ENCODE peak calls at places on chromosome 14, in six cellular contexts. X, S, E, I, J and A are unnamed samples.

GRCh38 chr14:75647650-75648049 is 13.0 kb downstream of the ERG28 start:
- DNase-seq in J (no peak), S (peak; percentile 24), X (no peak), I (no peak), E (no peak), A (peak; percentile 2)

GRCh38 chr14:99325591-99325990 is 53.6 kb upstream of the BCL11B start:
- DNase-seq in E (no peak), X (no peak), I (no peak), S (no peak), J (no peak), A (no peak)

GRCh38 chr14:78836777-78837176 is 666.6 kb downstream of the NRXN3 start:
- DNase-seq in J (peak; percentile 45), S (peak; percentile 48), X (peak; percentile 60), E (no peak), I (no peak), A (peak; percentile 23)

GRCh38 chr14:22819191-22819988 is 4.2 kb upstream of the SLC7A7 start:
- DNase-seq in J (peak; percentile 57), E (no peak), X (peak; percentile 24), S (peak; percentile 50), I (peak; percentile 55), A (no peak)

GRCh38 chr14:92610849-92611271 is 97.3 kb downstream of the RIN3 start:
- DNase-seq in S (no peak), X (no peak), J (no peak), I (no peak), E (no peak), A (peak; percentile 26)

GRCh38 chr14:69288956-69289705 is 29.2 kb downstream of the GALNT16 start:
- DNase-seq in I (no peak), S (no peak), X (no peak), E (no peak), J (no peak), A (no peak)

GRCh38 chr14:89720741-89721315 is 233.7 kb downstream of the EFCAB11 start:
- DNase-seq in E (peak; percentile 73), I (peak; percentile 23), J (peak; percentile 35), X (no peak), S (no peak), A (no peak)

GRCh38 chr14:60346706-60347105 is 97.7 kb downstream of the PPM1A start:
- DNase-seq in J (no peak), E (no peak), I (no peak), X (no peak), S (no peak), A (no peak)

GRCh38 chr14:104030958-104031357 is 54.5 kb upstream of the ASPG start:
- DNase-seq in I (no peak), S (no peak), X (no peak), J (no peak), E (no peak), A (no peak)

GRCh38 chr14:55245657-55246268 is 25.5 kb upstream of the FBXO34 start:
- DNase-seq in X (peak; percentile 21), S (no peak), E (no peak), I (no peak), J (no peak), A (no peak)

GRCh38 chr14:100222219-100223093 is 16.5 kb upstream of the YY1 start:
- DNase-seq in J (no peak), X (no peak), S (no peak), I (no peak), E (no peak), A (no peak)

GRCh38 chr14:86501611-86502010 is 971.7 kb downstream of the FLRT2 start:
- DNase-seq in X (no peak), I (no peak), E (no peak), J (no peak), S (no peak), A (no peak)

GRCh38 chr14:76191297-76191696 is 39.6 kb downstream of the GPATCH2L start:
- DNase-seq in J (no peak), S (no peak), E (no peak), X (no peak), I (no peak), A (no peak)

GRCh38 chr14:88934231-88934898 is 109.9 kb downstream of the TTC8 start:
- DNase-seq in S (peak; percentile 45), J (no peak), I (no peak), X (no peak), E (no peak), A (no peak)

GRCh38 chr14:68547305-68548193 is 245.3 kb downstream of the ZFP36L1 start:
- DNase-seq in X (peak; percentile 99), E (no peak), I (no peak), J (peak; percentile 41), S (peak; percentile 89), A (peak; percentile 85)

GRCh38 chr14:33515441-33515840 is 435.4 kb downstream of the EGLN3 start:
- DNase-seq in J (no peak), E (no peak), S (peak; percentile 61), I (no peak), X (no peak), A (no peak)

GRCh38 chr14:87066221-87066817 is 926.7 kb downstream of the GALC start:
- DNase-seq in S (no peak), I (no peak), J (no peak), E (no peak), X (peak; percentile 27), A (peak; percentile 1)

GRCh38 chr14:101562659-101563351 is 1.5 kb downstream of the DIO3 start:
- DNase-seq in X (no peak), I (no peak), S (no peak), J (no peak), E (peak; percentile 76), A (no peak)

GRCh38 chr14:99664636-99665273 is 19.3 kb upstream of the CYP46A1 start:
- DNase-seq in X (no peak), S (no peak), E (no peak), I (no peak), J (no peak), A (no peak)

GRCh38 chr14:100345711-100346110 is 22.6 kb downstream of the SLC25A47 start:
- DNase-seq in X (no peak), J (no peak), I (no peak), E (no peak), S (no peak), A (no peak)

GRCh38 chr14:92161521-92161920 is 39.8 kb downstream of the CPSF2 start:
- DNase-seq in I (no peak), X (no peak), S (no peak), E (no peak), J (no peak), A (no peak)

GRCh38 chr14:51783765-51784164 is 76.6 kb upstream of the GNG2 start:
- DNase-seq in J (no peak), X (peak; percentile 32), S (peak; percentile 39), I (no peak), E (no peak), A (no peak)

GRCh38 chr14:54691525-54692260 is 124.8 kb downstream of the SAMD4A start:
- DNase-seq in J (peak; percentile 79), X (peak; percentile 64), I (peak; percentile 79), E (no peak), S (no peak), A (peak; percentile 48)

GRCh38 chr14:35961697-35962274 is 135.6 kb downstream of the BRMS1L start:
- DNase-seq in J (no peak), S (no peak), X (no peak), E (no peak), I (no peak), A (no peak)
- H3K36me3 ChIP-seq in J (no peaks in the 10 kb centered on the region), S (no peaks in the 10 kb centered on the region), X (no peaks in the 10 kb centered on the region), E (no peaks in the 10 kb centered on the region), I (no peaks in the 10 kb centered on the region), A (no peaks in the 10 kb centered on the region)

DNA sequence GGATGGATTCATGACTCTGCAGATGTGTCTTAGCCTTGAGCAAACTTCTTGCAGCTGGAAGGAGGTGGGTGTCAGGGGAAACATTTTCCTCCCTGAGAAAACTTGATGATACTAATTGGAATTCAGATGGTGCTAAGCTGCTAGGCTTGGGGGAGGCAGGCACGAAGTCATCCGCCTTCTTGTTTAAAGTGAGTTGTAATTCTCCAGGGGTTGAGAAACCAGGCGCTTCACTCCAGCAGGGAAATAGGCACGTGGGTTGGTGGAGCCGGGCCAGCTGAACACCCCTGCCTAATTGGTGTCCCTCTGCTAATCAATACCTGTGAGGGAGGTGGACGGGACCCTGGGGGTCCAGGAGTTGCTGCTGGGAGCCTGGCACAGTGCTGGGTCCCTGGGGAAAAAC is 48.9 kb upstream of the FAM181A start:
- DNase-seq in I (no peak), J (no peak), X (no peak), E (no peak), S (no peak), A (no peak)
- H3K4me3 ChIP-seq in I (no peak overlapping the region), J (no peak overlapping the region), X (no peak overlapping the region), E (no peak overlapping the region), S (no peak overlapping the region), A (no peak overlapping the region)

GRCh38 chr14:52949249-52949648 is 1.6 kb downstream of the FERMT2 start:
- DNase-seq in I (no peak), S (no peak), E (no peak), J (no peak), X (no peak), A (no peak)

GRCh38 chr14:52949711-52950409 is 990 bp downstream of the FERMT2 start:
- DNase-seq in X (peak; percentile 68), J (no peak), S (peak; percentile 63), E (no peak), I (no peak), A (peak; percentile 25)

GRCh38 chr14:52948039-52948438 is 2.8 kb downstream of the FERMT2 start:
- DNase-seq in X (peak; percentile 51), I (no peak), E (no peak), J (no peak), S (no peak), A (no peak)

GRCh38 chr14:52950410-52950897 is 396 bp downstream of the FERMT2 start:
- DNase-seq in S (peak; percentile 30), E (peak; percentile 82), X (peak; percentile 56), J (peak; percentile 35), I (peak; percentile 58), A (peak; percentile 34)

GRCh38 chr14:52948836-52949235 is 2.0 kb downstream of the FERMT2 start:
- DNase-seq in S (no peak), X (no peak), E (no peak), J (no peak), I (no peak), A (no peak)
- H3K27me3 ChIP-seq in S (no peaks in the 10 kb centered on the region), X (no peaks in the 10 kb centered on the region), E (peaks cover 62% of the 10 kb centered on the region), J (no peaks in the 10 kb centered on the region), I (no peaks in the 10 kb centered on the region), A (no peaks in the 10 kb centered on the region)

GRCh38 chr14:77339407-77339806 is 18.6 kb downstream of the GSTZ1 start:
- DNase-seq in J (no peak), I (no peak), X (peak; percentile 28), S (no peak), E (no peak), A (no peak)

GRCh38 chr14:77338332-77338731 is 17.5 kb downstream of the GSTZ1 start:
- DNase-seq in I (no peak), J (no peak), S (no peak), E (no peak), X (no peak), A (no peak)

GRCh38 chr14:77342726-77343397 is 22.0 kb downstream of the GSTZ1 start:
- DNase-seq in I (no peak), S (peak; percentile 12), J (no peak), X (no peak), E (no peak), A (no peak)

GRCh38 chr14:77340389-77340788 is 19.6 kb downstream of the GSTZ1 start:
- DNase-seq in S (no peak), X (no peak), I (no peak), E (no peak), J (no peak), A (no peak)

GRCh38 chr14:77337880-77338279 is 17.0 kb downstream of the GSTZ1 start:
- DNase-seq in I (no peak), E (no peak), X (no peak), J (no peak), S (no peak), A (no peak)
- H3K36me3 ChIP-seq in I (peaks cover 24% of the 10 kb centered on the region), E (peaks cover 43% of the 10 kb centered on the region), X (peaks cover 9% of the 10 kb centered on the region), J (peaks cover 40% of the 10 kb centered on the region), S (peaks cover 2% of the 10 kb centered on the region), A (no peaks in the 10 kb centered on the region)